ENCODE peak calls at places on chromosomes 4 and X, in four cellular contexts. P, E, U and H are unnamed samples.

GRCh38 chrX:97159916-97160800 is 276.4 kb downstream of the RPA4 start:
- DNase-seq in P (no peak), E (no peak), U (no peak), H (no peak)

GRCh38 chr4:158446106-158446505 is 75.6 kb upstream of the RXFP1 start:
- DNase-seq in P (no peak), U (no peak), E (no peak), H (no peak)

GRCh38 chrX:4320436-4320947 is 607.0 kb upstream of the PRKX start:
- DNase-seq in P (no peak), U (no peak), E (no peak), H (no peak)

GRCh38 chr4:89915151-89915550 is 20.5 kb downstream of the MMRN1 start:
- DNase-seq in U (no peak), P (no peak), E (no peak), H (no peak)

GRCh38 chrX:30735839-30736238 is 82.6 kb downstream of the GK start:
- DNase-seq in E (peak; percentile 4), U (peak; percentile 31), P (peak; percentile 44), H (no peak)

GRCh38 chr4:123889376-123889945 is 492.9 kb downstream of the SPRY1 start:
- DNase-seq in U (peak; percentile 21), P (no peak), E (no peak), H (no peak)

GRCh38 chrX:776529-777230 is 146.1 kb downstream of the SHOX start:
- DNase-seq in U (no peak), P (peak; percentile 76), E (no peak), H (no peak)

GRCh38 chrX:118459494-118459893 is 36.1 kb upstream of the DOCK11 start:
- DNase-seq in E (no peak), U (no peak), P (no peak), H (no peak)

GRCh38 chr4:170025523-170026252 is 507 bp downstream of the MFAP3L start:
- DNase-seq in P (no peak), U (peak; percentile 24), E (no peak), H (no peak)

GRCh38 chrX:107675823-107676555 is 47.7 kb downstream of the PRPS1 start:
- DNase-seq in U (peak; percentile 60), E (no peak), P (no peak), H (no peak)

GRCh38 chr4:94274912-94275311 is 67.2 kb downstream of the SMARCAD1 start:
- DNase-seq in P (no peak), E (no peak), U (no peak), H (no peak)

GRCh38 chrX:123803331-123803983 is 56.4 kb upstream of the XIAP start:
- DNase-seq in U (no peak), E (no peak), P (peak; percentile 70), H (peak; percentile 17)

GRCh38 chrX:154546354-154547244 is at the start of gene G6PD:
- DNase-seq in E (peak; percentile 75), P (peak; percentile 73), U (no peak), H (peak; percentile 75)

GRCh38 chr4:155539746-155540145 is 126.9 kb upstream of the GUCY1A1 start:
- DNase-seq in P (no peak), U (no peak), E (no peak), H (no peak)

GRCh38 chr4:187993827-187994226 is 1.7 kb upstream of the ZFP42 start:
- DNase-seq in E (no peak), U (no peak), P (no peak), H (no peak)

GRCh38 chrX:153674219-153674851 is 722 bp upstream of the PNCK start:
- DNase-seq in U (no peak), E (no peak), P (no peak), H (no peak)

GRCh38 chr4:181820518-181820917 is 422.7 kb upstream of the TENM3 start:
- DNase-seq in E (no peak), P (no peak), U (no peak), H (no peak)